ENCODE peak calls at places on chromosomes 6 and 20, in four cellular contexts. One of them, this sample, is unnamed.

GRCh38 chr6:77015350-77015749 is 447.9 kb downstream of the HTR1B start:
- DNase-seq in iris pigment epithelial cell: peak
- DNase-seq in left lobe of liver: no peak
- DNase-seq in RPMI8226: no peak
- DNase-seq in this sample: no peak

GRCh38 chr6:50722829-50723562 is 9.7 kb downstream of the TFAP2D start:
- DNase-seq in iris pigment epithelial cell: no peak
- DNase-seq in left lobe of liver: no peak
- DNase-seq in RPMI8226: no peak
- DNase-seq in this sample: no peak

GRCh38 chr6:41622210-41622990 is 15.9 kb upstream of the MDFI start:
- DNase-seq in iris pigment epithelial cell: no peak
- DNase-seq in left lobe of liver: no peak
- DNase-seq in RPMI8226: no peak
- DNase-seq in this sample: no peak

GRCh38 chr6:168104636-168105035 is 25.6 kb upstream of the FRMD1 start:
- DNase-seq in iris pigment epithelial cell: no peak
- DNase-seq in left lobe of liver: no peak
- DNase-seq in RPMI8226: no peak
- DNase-seq in this sample: no peak

GRCh38 chr20:32449890-32450401 is 91.8 kb downstream of the ASXL1 start:
- DNase-seq in iris pigment epithelial cell: no peak
- DNase-seq in left lobe of liver: no peak
- DNase-seq in RPMI8226: no peak
- DNase-seq in this sample: no peak

GRCh38 chr6:156977527-156978291 is 200.5 kb downstream of the ARID1B start:
- DNase-seq in iris pigment epithelial cell: peak
- DNase-seq in left lobe of liver: no peak
- DNase-seq in RPMI8226: no peak
- DNase-seq in this sample: no peak

GRCh38 chr20:11047559-11047958 is 373.8 kb upstream of the JAG1 start:
- DNase-seq in iris pigment epithelial cell: peak
- DNase-seq in left lobe of liver: no peak
- DNase-seq in RPMI8226: no peak
- DNase-seq in this sample: no peak

GRCh38 chr6:65557224-65557623 is 149.8 kb downstream of the EYS start:
- DNase-seq in iris pigment epithelial cell: no peak
- DNase-seq in left lobe of liver: no peak
- DNase-seq in RPMI8226: peak
- DNase-seq in this sample: no peak

GRCh38 chr20:1817577-1818211 is 77.5 kb upstream of the SIRPA start:
- DNase-seq in iris pigment epithelial cell: no peak
- DNase-seq in left lobe of liver: peak
- DNase-seq in RPMI8226: no peak
- DNase-seq in this sample: no peak

GRCh38 chr20:24665741-24666191 is 196.3 kb downstream of the SYNDIG1 start:
- DNase-seq in iris pigment epithelial cell: no peak
- DNase-seq in left lobe of liver: no peak
- DNase-seq in RPMI8226: no peak
- DNase-seq in this sample: no peak

GRCh38 chr6:15338462-15338861 is 92.6 kb downstream of the JARID2 start:
- DNase-seq in iris pigment epithelial cell: no peak
- DNase-seq in left lobe of liver: no peak
- DNase-seq in RPMI8226: no peak
- DNase-seq in this sample: no peak

GRCh38 chr6:145017516-145017915 is 717.8 kb downstream of the EPM2A start:
- DNase-seq in iris pigment epithelial cell: peak
- DNase-seq in left lobe of liver: no peak
- DNase-seq in RPMI8226: no peak
- DNase-seq in this sample: no peak

GRCh38 chr6:121305957-121306607 is 28.2 kb downstream of the TBC1D32 start:
- DNase-seq in iris pigment epithelial cell: peak
- DNase-seq in left lobe of liver: no peak
- DNase-seq in RPMI8226: peak
- DNase-seq in this sample: no peak

GRCh38 chr6:156867121-156867520 is 89.9 kb downstream of the ARID1B start:
- DNase-seq in iris pigment epithelial cell: no peak
- DNase-seq in left lobe of liver: no peak
- DNase-seq in RPMI8226: no peak
- DNase-seq in this sample: no peak